ENCODE peak calls at places on chromosomes 6 and 20, in four cellular contexts. X is H9, U is vagina, B is Calu3. R is an unnamed sample.

GRCh38 chr6:136744889-136745288 is 47.4 kb downstream of the MAP3K5 start:
- DNase-seq in X (no peak), B (no peak), U (no peak), R (no peak)

GRCh38 chr6:88370127-88370710 is 204.1 kb upstream of the CNR1 start:
- DNase-seq in B (no peak), X (no peak), U (no peak), R (no peak)

GRCh38 chr6:119105262-119105661 is 26.8 kb upstream of the FAM184A start:
- DNase-seq in U (no peak), B (no peak), X (no peak), R (no peak)

GRCh38 chr20:54218470-54218869 is 10.6 kb downstream of the PFDN4 start:
- DNase-seq in X (no peak), B (no peak), U (no peak), R (no peak)

GRCh38 chr6:158026901-158027589 is 45.4 kb downstream of the SYNJ2 start:
- DNase-seq in U (no peak), X (no peak), B (no peak), R (no peak)

GRCh38 chr6:13096084-13096483 is 232.3 kb downstream of the TBC1D7 start:
- DNase-seq in U (no peak), B (no peak), X (no peak), R (no peak)

GRCh38 chr20:8855315-8855714 is 213.6 kb upstream of the PLCB4 start:
- DNase-seq in B (no peak), U (no peak), X (no peak), R (no peak)

GRCh38 chr6:99350573-99350972 is 1.1 kb upstream of the FAXC start:
- DNase-seq in B (peak; percentile 26), X (peak; percentile 31), U (no peak), R (no peak)

GRCh38 chr20:16944753-16945152 is 196.6 kb downstream of the OTOR start:
- DNase-seq in X (no peak), U (no peak), B (no peak), R (no peak)

GRCh38 chr20:63312690-63313348 is 19.8 kb downstream of the COL20A1 start:
- DNase-seq in X (no peak), U (no peak), B (no peak), R (no peak)

GRCh38 chr20:20230741-20231140 is 137.2 kb upstream of the INSM1 start:
- DNase-seq in B (no peak), X (no peak), U (no peak), R (no peak)

GRCh38 chr20:13494019-13494418 is 144.7 kb downstream of the TASP1 start:
- DNase-seq in U (no peak), B (no peak), X (no peak), R (no peak)

GRCh38 chr6:130968486-130968885 is 94.6 kb downstream of the EPB41L2 start:
- DNase-seq in B (no peak), U (no peak), X (no peak), R (no peak)

GRCh38 chr6:105250523-105250922 is 70.7 kb upstream of the POPDC3 start:
- DNase-seq in X (no peak), B (no peak), U (no peak), R (no peak)

GRCh38 chr20:13009682-13010406 is 1.1 kb downstream of the SPTLC3 start:
- DNase-seq in B (peak; percentile 8), X (no peak), U (no peak), R (no peak)

GRCh38 chr20:11217322-11217989 is 543.7 kb upstream of the JAG1 start:
- DNase-seq in U (no peak), B (no peak), X (no peak), R (no peak)

GRCh38 chr20:23609486-23610109 is 3.9 kb upstream of the CST9 start:
- DNase-seq in U (no peak), B (no peak), X (peak; percentile 14), R (no peak)

GRCh38 chr20:49674383-49675352 is 39.0 kb downstream of the B4GALT5 start:
- DNase-seq in B (no peak), X (no peak), U (no peak), R (no peak)

GRCh38 chr6:22627644-22628043 is 58.3 kb downstream of the HDGFL1 start:
- DNase-seq in B (no peak), X (no peak), U (no peak), R (no peak)

GRCh38 chr20:17622851-17623508 is 53.1 kb downstream of the DSTN start:
- DNase-seq in U (no peak), B (no peak), X (no peak), R (peak; percentile 33)

GRCh38 chr20:37542281-37542680 is 14.6 kb upstream of the BLCAP start:
- DNase-seq in U (no peak), X (no peak), B (no peak), R (no peak)

GRCh38 chr6:1972961-1973360 is 272.4 kb downstream of the GMDS start:
- DNase-seq in X (no peak), U (no peak), B (no peak), R (no peak)

GRCh38 chr6:16635291-16635809 is 125.9 kb downstream of the ATXN1 start:
- DNase-seq in X (no peak), U (no peak), B (no peak), R (no peak)

GRCh38 chr6:15475261-15475660 is 187.6 kb downstream of the DTNBP1 start:
- DNase-seq in B (no peak), U (no peak), X (no peak), R (no peak)

GRCh38 chr6:107509506-107509905 is 19.6 kb downstream of the SOBP start:
- DNase-seq in X (no peak), U (no peak), B (peak; percentile 15), R (no peak)

GRCh38 chr6:15966000-15966399 is 162.9 kb upstream of the MYLIP start:
- DNase-seq in B (no peak), X (no peak), U (peak; percentile 67), R (no peak)

GRCh38 chr20:51198238-51198637 is 175.3 kb upstream of the KCNG1 start:
- DNase-seq in U (no peak), X (no peak), B (no peak), R (no peak)

GRCh38 chr6:169852504-169853195 is 101.2 kb downstream of the ERMARD start:
- DNase-seq in U (peak; percentile 64), X (no peak), B (no peak), R (no peak)

GRCh38 chr20:12394786-12395185 is 477.1 kb downstream of the BTBD3 start:
- DNase-seq in X (peak; percentile 69), B (peak; percentile 34), U (no peak), R (no peak)

GRCh38 chr6:41353333-41353732 is 17.9 kb downstream of the NCR2 start:
- DNase-seq in B (no peak), U (peak; percentile 61), X (no peak), R (no peak)

GRCh38 chr6:114421219-114421618 is 78.4 kb upstream of the HS3ST5 start:
- DNase-seq in X (peak; percentile 45), U (no peak), B (no peak), R (no peak)

GRCh38 chr6:157893238-157893637 is 70.2 kb downstream of the SNX9 start:
- DNase-seq in B (no peak), U (no peak), X (no peak), R (no peak)

GRCh38 chr6:89079611-89080213 is 839 bp upstream of the PNRC1 start:
- DNase-seq in U (no peak), X (no peak), B (no peak), R (peak; percentile 49)

GRCh38 chr6:43951063-43951755 is 176.0 kb downstream of the MRPL14 start:
- DNase-seq in X (peak; percentile 91), U (peak; percentile 95), B (peak; percentile 91), R (peak; percentile 89)

GRCh38 chr6:43951756-43952675 is 175.2 kb downstream of the MRPL14 start:
- DNase-seq in B (no peak), U (peak; percentile 94), X (peak; percentile 25), R (no peak)

GRCh38 chr6:43953256-43953655 is 174.0 kb downstream of the MRPL14 start:
- DNase-seq in X (no peak), U (peak; percentile 52), B (no peak), R (no peak)

GRCh38 chr6:43953794-43954310 is 173.4 kb downstream of the MRPL14 start:
- DNase-seq in X (peak; percentile 80), U (peak; percentile 90), B (peak; percentile 40), R (peak; percentile 59)

GRCh38 chr6:43952746-43953145 is 174.5 kb downstream of the MRPL14 start:
- DNase-seq in B (peak; percentile 53), U (peak; percentile 70), X (peak; percentile 24), R (no peak)
- TF ChIP-seq CTCF in B (peak; percentile 17), U (no peak), X (peak; percentile 39), R (no peak)

GRCh38 chr6:26420607-26421235 is 18.6 kb downstream of the BTN3A1 start:
- DNase-seq in X (peak; percentile 46), B (peak; percentile 47), U (no peak), R (no peak)
- TF ChIP-seq CTCF in X (peak; percentile 67), B (peak; percentile 41), U (no peak), R (peak; percentile 25)

GRCh38 chr6:101722481-101722880 is 329.0 kb downstream of the GRIK2 start:
- DNase-seq in U (no peak), B (no peak), X (no peak), R (no peak)
- TF ChIP-seq CTCF in U (no peak), B (no peak), X (no peak), R (no peak)

GRCh38 chr6:5175635-5176034 is 85.1 kb downstream of the LYRM4 start:
- DNase-seq in X (no peak), U (no peak), B (no peak), R (no peak)

GRCh38 chr6:5173862-5174643 is 86.7 kb downstream of the LYRM4 start:
- DNase-seq in X (no peak), U (no peak), B (no peak), R (no peak)

GRCh38 chr6:5174756-5175155 is 86.0 kb downstream of the LYRM4 start:
- DNase-seq in B (no peak), X (no peak), U (no peak), R (no peak)

GRCh38 chr6:5175195-5175594 is 85.6 kb downstream of the LYRM4 start:
- DNase-seq in U (no peak), X (peak; percentile 74), B (no peak), R (no peak)

GRCh38 chr6:5172057-5172683 is 87.0 kb downstream of the PPP1R3G start:
- DNase-seq in B (no peak), X (no peak), U (no peak), R (no peak)
- TF ChIP-seq CTCF in B (no peak), X (no peak), U (no peak), R (no peak)

GRCh38 chr20:43442310-43442880 is 15.3 kb upstream of the SRSF6 start:
- DNase-seq in X (peak; percentile 58), U (no peak), B (no peak), R (no peak)
- TF ChIP-seq CTCF in X (peak; percentile 38), U (no peak), B (no peak), R (no peak)

R was measured in right lobe of liver.